ENCODE peak calls at places on chromosome 9, in six cellular contexts. One of them, this sample, is unnamed.

GRCh38 chr9:136011376-136011702 is 50.2 kb upstream of the UBAC1 start:
- DNase-seq in NCI-H748 treated with DMSO at 0.1 percent for 48 hours: no peak
- DNase-seq in DMS153: no peak
- DNase-seq in T-cell: no peak
- DNase-seq in H9: no peak
- DNase-seq in CD8-positive, alpha-beta memory T cell: peak; percentile 33
- DNase-seq in this sample: no peak

GRCh38 chr9:77648458-77649108 is 461 bp upstream of the GNA14 start:
- DNase-seq in CD8-positive, alpha-beta memory T cell: no peak
- DNase-seq in H9: peak; percentile 76
- DNase-seq in DMS153: peak; percentile 54
- DNase-seq in T-cell: no peak
- DNase-seq in NCI-H748 treated with DMSO at 0.1 percent for 48 hours: peak; percentile 30
- DNase-seq in this sample: no peak

GRCh38 chr9:76766126-76766525 is 1.9 kb downstream of the PCA3 start:
- DNase-seq in CD8-positive, alpha-beta memory T cell: no peak
- DNase-seq in H9: no peak
- DNase-seq in DMS153: no peak
- DNase-seq in NCI-H748 treated with DMSO at 0.1 percent for 48 hours: no peak
- DNase-seq in T-cell: no peak
- DNase-seq in this sample: no peak

GRCh38 chr9:109171926-109172325 is 4.9 kb upstream of the FRRS1L start:
- DNase-seq in CD8-positive, alpha-beta memory T cell: no peak
- DNase-seq in NCI-H748 treated with DMSO at 0.1 percent for 48 hours: no peak
- DNase-seq in DMS153: no peak
- DNase-seq in H9: no peak
- DNase-seq in T-cell: no peak
- DNase-seq in this sample: no peak

GRCh38 chr9:97403746-97404316 is 8.1 kb upstream of the TDRD7 start:
- DNase-seq in DMS153: no peak
- DNase-seq in T-cell: no peak
- DNase-seq in H9: no peak
- DNase-seq in NCI-H748 treated with DMSO at 0.1 percent for 48 hours: no peak
- DNase-seq in CD8-positive, alpha-beta memory T cell: no peak
- DNase-seq in this sample: no peak

GRCh38 chr9:126057461-126057860 is 269.2 kb upstream of the MVB12B start:
- DNase-seq in T-cell: no peak
- DNase-seq in H9: no peak
- DNase-seq in CD8-positive, alpha-beta memory T cell: no peak
- DNase-seq in DMS153: no peak
- DNase-seq in NCI-H748 treated with DMSO at 0.1 percent for 48 hours: peak; percentile 44
- DNase-seq in this sample: no peak

GRCh38 chr9:69019808-69020207 is 5.9 kb upstream of the PRKACG start:
- DNase-seq in NCI-H748 treated with DMSO at 0.1 percent for 48 hours: no peak
- DNase-seq in DMS153: peak; percentile 35
- DNase-seq in H9: no peak
- DNase-seq in T-cell: peak; percentile 66
- DNase-seq in CD8-positive, alpha-beta memory T cell: peak; percentile 51
- DNase-seq in this sample: peak; percentile 32

GRCh38 chr9:89822996-89823395 is 218.2 kb downstream of the GADD45G start:
- DNase-seq in H9: no peak
- DNase-seq in T-cell: no peak
- DNase-seq in NCI-H748 treated with DMSO at 0.1 percent for 48 hours: no peak
- DNase-seq in CD8-positive, alpha-beta memory T cell: no peak
- DNase-seq in DMS153: no peak
- DNase-seq in this sample: no peak

GRCh38 chr9:16363916-16364315 is 506.6 kb downstream of the BNC2 start:
- DNase-seq in T-cell: no peak
- DNase-seq in DMS153: no peak
- DNase-seq in CD8-positive, alpha-beta memory T cell: no peak
- DNase-seq in NCI-H748 treated with DMSO at 0.1 percent for 48 hours: no peak
- DNase-seq in H9: peak; percentile 13
- DNase-seq in this sample: no peak

GRCh38 chr9:85667374-85667773 is 74.4 kb downstream of the AGTPBP1 start:
- DNase-seq in H9: no peak
- DNase-seq in DMS153: no peak
- DNase-seq in T-cell: no peak
- DNase-seq in CD8-positive, alpha-beta memory T cell: no peak
- DNase-seq in NCI-H748 treated with DMSO at 0.1 percent for 48 hours: no peak
- DNase-seq in this sample: no peak

GRCh38 chr9:92798358-92798757 is 33.7 kb upstream of the BICD2 start:
- DNase-seq in CD8-positive, alpha-beta memory T cell: no peak
- DNase-seq in T-cell: no peak
- DNase-seq in NCI-H748 treated with DMSO at 0.1 percent for 48 hours: no peak
- DNase-seq in H9: no peak
- DNase-seq in DMS153: no peak
- DNase-seq in this sample: no peak

GRCh38 chr9:14573319-14573718 is 119.9 kb downstream of the ZDHHC21 start:
- DNase-seq in T-cell: no peak
- DNase-seq in DMS153: peak; percentile 41
- DNase-seq in NCI-H748 treated with DMSO at 0.1 percent for 48 hours: no peak
- DNase-seq in CD8-positive, alpha-beta memory T cell: no peak
- DNase-seq in H9: no peak
- DNase-seq in this sample: no peak

GRCh38 chr9:89716559-89716958 is 111.7 kb downstream of the GADD45G start:
- DNase-seq in CD8-positive, alpha-beta memory T cell: no peak
- DNase-seq in NCI-H748 treated with DMSO at 0.1 percent for 48 hours: no peak
- DNase-seq in DMS153: no peak
- DNase-seq in T-cell: no peak
- DNase-seq in H9: no peak
- DNase-seq in this sample: no peak

GRCh38 chr9:114207034-114207815 is 51.9 kb downstream of the COL27A1 start:
- DNase-seq in CD8-positive, alpha-beta memory T cell: no peak
- DNase-seq in T-cell: no peak
- DNase-seq in H9: no peak
- DNase-seq in DMS153: no peak
- DNase-seq in NCI-H748 treated with DMSO at 0.1 percent for 48 hours: no peak
- DNase-seq in this sample: no peak

GRCh38 chr9:115117999-115118470 is at the start of gene TNC:
- DNase-seq in CD8-positive, alpha-beta memory T cell: no peak
- DNase-seq in NCI-H748 treated with DMSO at 0.1 percent for 48 hours: peak; percentile 16
- DNase-seq in DMS153: no peak
- DNase-seq in H9: peak; percentile 63
- DNase-seq in T-cell: no peak
- DNase-seq in this sample: no peak

GRCh38 chr9:116115731-116116353 is 37.7 kb upstream of the PAPPA start:
- DNase-seq in H9: no peak
- DNase-seq in NCI-H748 treated with DMSO at 0.1 percent for 48 hours: no peak
- DNase-seq in CD8-positive, alpha-beta memory T cell: no peak
- DNase-seq in DMS153: no peak
- DNase-seq in T-cell: no peak
- DNase-seq in this sample: no peak

GRCh38 chr9:88772602-88773001 is 218.7 kb upstream of the S1PR3 start:
- DNase-seq in CD8-positive, alpha-beta memory T cell: no peak
- DNase-seq in DMS153: no peak
- DNase-seq in H9: no peak
- DNase-seq in NCI-H748 treated with DMSO at 0.1 percent for 48 hours: no peak
- DNase-seq in T-cell: no peak
- DNase-seq in this sample: no peak

GRCh38 chr9:5835808-5836207 is 2.9 kb upstream of the ERMP1 start:
- DNase-seq in DMS153: no peak
- DNase-seq in T-cell: no peak
- DNase-seq in H9: no peak
- DNase-seq in CD8-positive, alpha-beta memory T cell: no peak
- DNase-seq in NCI-H748 treated with DMSO at 0.1 percent for 48 hours: no peak
- DNase-seq in this sample: no peak

GRCh38 chr9:94827584-94828304 is 101.2 kb downstream of the AOPEP start:
- DNase-seq in NCI-H748 treated with DMSO at 0.1 percent for 48 hours: no peak
- DNase-seq in H9: no peak
- DNase-seq in CD8-positive, alpha-beta memory T cell: no peak
- DNase-seq in DMS153: no peak
- DNase-seq in T-cell: no peak
- DNase-seq in this sample: no peak

GRCh38 chr9:20684865-20685696 is 1.0 kb downstream of the FOCAD start:
- DNase-seq in CD8-positive, alpha-beta memory T cell: no peak
- DNase-seq in H9: no peak
- DNase-seq in NCI-H748 treated with DMSO at 0.1 percent for 48 hours: no peak
- DNase-seq in T-cell: peak; percentile 28
- DNase-seq in DMS153: peak; percentile 10
- DNase-seq in this sample: no peak

GRCh38 chr9:15373201-15373530 is 49.5 kb upstream of the SNAPC3 start:
- DNase-seq in T-cell: no peak
- DNase-seq in DMS153: no peak
- DNase-seq in H9: no peak
- DNase-seq in NCI-H748 treated with DMSO at 0.1 percent for 48 hours: no peak
- DNase-seq in CD8-positive, alpha-beta memory T cell: no peak
- DNase-seq in this sample: no peak

GRCh38 chr9:91898451-91899433 is 51.3 kb downstream of the ROR2 start:
- DNase-seq in CD8-positive, alpha-beta memory T cell: no peak
- DNase-seq in T-cell: no peak
- DNase-seq in NCI-H748 treated with DMSO at 0.1 percent for 48 hours: peak; percentile 2
- DNase-seq in H9: no peak
- DNase-seq in DMS153: peak; percentile 98
- DNase-seq in this sample: no peak

GRCh38 chr9:34124103-34124502 is 2.4 kb downstream of the DCAF12 start:
- DNase-seq in T-cell: no peak
- DNase-seq in CD8-positive, alpha-beta memory T cell: no peak
- DNase-seq in NCI-H748 treated with DMSO at 0.1 percent for 48 hours: no peak
- DNase-seq in H9: no peak
- DNase-seq in DMS153: no peak
- DNase-seq in this sample: no peak

GRCh38 chr9:125475385-125475784 is 213.8 kb downstream of the GAPVD1 start:
- DNase-seq in NCI-H748 treated with DMSO at 0.1 percent for 48 hours: no peak
- DNase-seq in T-cell: no peak
- DNase-seq in CD8-positive, alpha-beta memory T cell: no peak
- DNase-seq in DMS153: no peak
- DNase-seq in H9: no peak
- DNase-seq in this sample: no peak

GRCh38 chr9:135414293-135414692 is 65.3 kb upstream of the PPP1R26 start:
- DNase-seq in NCI-H748 treated with DMSO at 0.1 percent for 48 hours: no peak
- DNase-seq in T-cell: no peak
- DNase-seq in CD8-positive, alpha-beta memory T cell: no peak
- DNase-seq in H9: no peak
- DNase-seq in DMS153: no peak
- DNase-seq in this sample: no peak

GRCh38 chr9:126605792-126606482 is 7.8 kb upstream of the LMX1B start:
- DNase-seq in H9: no peak
- DNase-seq in CD8-positive, alpha-beta memory T cell: no peak
- DNase-seq in NCI-H748 treated with DMSO at 0.1 percent for 48 hours: no peak
- DNase-seq in DMS153: no peak
- DNase-seq in T-cell: no peak
- DNase-seq in this sample: no peak

GRCh38 chr9:127878001-127878651 is 651 bp upstream of the AK1 start:
- DNase-seq in T-cell: no peak
- DNase-seq in DMS153: no peak
- DNase-seq in H9: no peak
- DNase-seq in CD8-positive, alpha-beta memory T cell: no peak
- DNase-seq in NCI-H748 treated with DMSO at 0.1 percent for 48 hours: no peak
- DNase-seq in this sample: no peak

GRCh38 chr9:136237486-136238341 is 7.9 kb downstream of the QSOX2 start:
- DNase-seq in DMS153: no peak
- DNase-seq in CD8-positive, alpha-beta memory T cell: no peak
- DNase-seq in NCI-H748 treated with DMSO at 0.1 percent for 48 hours: no peak
- DNase-seq in H9: no peak
- DNase-seq in T-cell: no peak
- DNase-seq in this sample: no peak